ENCODE peak calls at places on chromosomes 2 and 18, in nine cellular contexts. X is keratinocyte; G is body of pancreas; Z is naive thymus-derived CD8-positive, alpha-beta T cell; D is anterior cingulate cortex; K is activated CD4-positive, alpha-beta T cell treated with anti-CD3 and anti-CD28 coated beads for 48 hours; J is iris pigment epithelial cell; N is T-helper 1 cell; C is NCI-H1417. I is an unnamed sample.

GRCh38 chr2:38691994-38692393 is 26.1 kb downstream of the GALM start:
- DNase-seq in D (no peak), Z (no peak), X (no peak), K (no peak), J (no peak), G (no peak), C (no peak), N (no peak), I (no peak)

GRCh38 chr2:26649322-26649721 is 8.2 kb upstream of the CIB4 start:
- DNase-seq in D (no peak), K (no peak), N (no peak), Z (no peak), J (no peak), C (no peak), X (no peak), G (no peak), I (no peak)

GRCh38 chr2:86337235-86338099 is at the start of gene REEP1:
- DNase-seq in C (peak; percentile 53), K (peak; percentile 28), J (peak; percentile 12), X (no peak), Z (peak; percentile 26), G (peak; percentile 61), N (no peak), D (peak; percentile 36), I (no peak)

GRCh38 chr2:218369374-218369773 is 12.7 kb upstream of the SLC11A1 start:
- DNase-seq in Z (no peak), D (no peak), C (peak; percentile 77), X (no peak), G (no peak), N (no peak), K (no peak), J (no peak), I (no peak)

GRCh38 chr2:134919360-134920210 is 963 bp downstream of the CCNT2 start:
- DNase-seq in C (peak; percentile 79), X (no peak), J (peak; percentile 31), G (peak; percentile 50), K (peak; percentile 74), N (peak; percentile 21), Z (peak; percentile 36), D (no peak), I (peak; percentile 24)

GRCh38 chr2:221124542-221125235 is 447.4 kb downstream of the EPHA4 start:
- DNase-seq in G (no peak), K (no peak), Z (no peak), C (peak; percentile 28), N (no peak), D (no peak), X (no peak), J (no peak), I (no peak)

GRCh38 chr2:223469270-223470057 is 132.7 kb downstream of the SCG2 start:
- DNase-seq in C (no peak), G (peak; percentile 10), Z (no peak), K (no peak), X (no peak), J (peak; percentile 94), D (no peak), N (no peak), I (no peak)

GRCh38 chr2:171763602-171764001 is 76.3 kb downstream of the DYNC1I2 start:
- DNase-seq in D (no peak), J (peak; percentile 28), N (no peak), K (no peak), C (no peak), G (no peak), Z (no peak), X (no peak), I (no peak)

GRCh38 chr2:240278661-240279060 is 138.2 kb upstream of the OTOS start:
- DNase-seq in K (no peak), D (no peak), X (no peak), Z (no peak), J (no peak), N (no peak), G (no peak), C (no peak), I (no peak)

GRCh38 chr2:113148606-113149552 is 21.5 kb downstream of the IL1RN start:
- DNase-seq in Z (no peak), G (no peak), N (no peak), D (no peak), C (no peak), K (no peak), X (peak; percentile 84), J (no peak), I (no peak)

GRCh38 chr2:181311841-181312240 is 145.3 kb upstream of the ITGA4 start:
- DNase-seq in G (no peak), D (no peak), Z (no peak), C (no peak), X (no peak), N (no peak), K (peak; percentile 15), J (no peak), I (no peak)

GRCh38 chr2:162002623-162003200 is 71.3 kb downstream of the DPP4 start:
- DNase-seq in G (no peak), C (no peak), D (no peak), X (no peak), K (no peak), N (no peak), J (no peak), Z (no peak), I (no peak)

GRCh38 chr2:121527009-121527682 is 3.5 kb upstream of the RNU4ATAC start:
- DNase-seq in J (peak; percentile 68), D (no peak), G (no peak), C (no peak), X (peak; percentile 91), N (no peak), Z (no peak), K (peak; percentile 79), I (no peak)

GRCh38 chr18:36188912-36189311 is 1.6 kb downstream of the MOCOS start:
- DNase-seq in N (no peak), J (no peak), D (no peak), Z (no peak), C (no peak), X (no peak), K (no peak), G (no peak), I (no peak)

GRCh38 chr2:126507425-126507867 is 148.5 kb upstream of the GYPC start:
- DNase-seq in N (no peak), C (no peak), G (no peak), X (no peak), K (no peak), J (no peak), Z (no peak), D (no peak), I (no peak)

GRCh38 chr2:201235865-201236811 is 24.2 kb upstream of the CASP8 start:
- DNase-seq in X (no peak), N (peak; percentile 34), J (peak; percentile 74), K (peak; percentile 55), D (no peak), Z (peak; percentile 52), C (peak; percentile 65), G (peak; percentile 56), I (peak; percentile 21)

GRCh38 chr2:96533292-96534073 is 3.1 kb upstream of the ARID5A start:
- DNase-seq in X (no peak), C (no peak), D (peak; percentile 23), J (peak; percentile 48), Z (no peak), G (peak; percentile 44), K (no peak), N (no peak), I (no peak)

GRCh38 chr2:54601339-54601738 is 122.1 kb upstream of the EML6 start:
- DNase-seq in J (no peak), Z (no peak), G (no peak), D (no peak), K (no peak), C (no peak), N (no peak), X (no peak), I (no peak)

GRCh38 chr2:11995381-11995947 is 249.0 kb downstream of the LPIN1 start:
- DNase-seq in G (no peak), Z (no peak), C (no peak), X (no peak), J (peak; percentile 68), K (no peak), N (no peak), D (no peak), I (no peak)

GRCh38 chr18:67104700-67105284 is 411.7 kb downstream of the DSEL start:
- DNase-seq in J (peak; percentile 84), G (peak; percentile 79), X (no peak), Z (peak; percentile 31), C (peak; percentile 93), K (peak; percentile 57), D (peak; percentile 32), N (no peak), I (peak; percentile 13)

GRCh38 chr2:85748948-85749875 is 4.6 kb upstream of the ATOH8 start:
- DNase-seq in K (no peak), X (no peak), C (peak; percentile 15), G (no peak), D (no peak), J (no peak), N (no peak), Z (no peak), I (no peak)

GRCh38 chr2:27441958-27442281 is 261 bp upstream of the KRTCAP3 start:
- DNase-seq in C (no peak), Z (no peak), X (no peak), K (no peak), G (no peak), D (no peak), J (no peak), N (no peak), I (no peak)

GRCh38 chr2:123636232-123636631 is 388.9 kb upstream of the CNTNAP5 start:
- DNase-seq in G (no peak), N (no peak), D (no peak), K (no peak), J (no peak), X (no peak), Z (no peak), C (no peak), I (no peak)

GRCh38 chr2:138244400-138245001 is 257.1 kb upstream of the SPOPL start:
- DNase-seq in G (no peak), X (no peak), J (peak; percentile 37), Z (no peak), D (no peak), K (no peak), N (no peak), C (no peak), I (no peak)